ENCODE peak calls at places on chromosomes 12 and 14, in six cellular contexts. Z, K, A, X, Y and M are unnamed samples.

GRCh38 chr14:74636424-74637183 is 24.6 kb upstream of the LTBP2 start:
- ATAC-seq in Z (no peak), K (no peak), A (no peak), X (no peak), Y (no peak), M (no peak)

GRCh38 chr14:32405856-32406255 is 76.8 kb downstream of the AKAP6 start:
- ATAC-seq in Z (no peak), K (no peak), A (no peak), X (no peak), Y (no peak), M (no peak)

GRCh38 chr14:45651906-45652305 is 398.9 kb upstream of the MIS18BP1 start:
- ATAC-seq in Z (no peak), K (no peak), A (no peak), X (no peak), Y (no peak), M (no peak)

GRCh38 chr14:98608071-98609060 is 663.6 kb downstream of the BCL11B start:
- ATAC-seq in Z (no peak), K (no peak), A (no peak), X (no peak), Y (no peak), M (no peak)

GRCh38 chr12:111099186-111099585 is 178.8 kb upstream of the MYL2 start:
- ATAC-seq in Z (no peak), K (no peak), A (no peak), X (no peak), Y (no peak), M (no peak)

GRCh38 chr12:4293299-4293941 is 19.9 kb downstream of the CCND2 start:
- ATAC-seq in Z (peak; percentile 90), K (no peak), A (no peak), X (peak; percentile 81), Y (peak; percentile 25), M (no peak)

GRCh38 chr12:92003701-92004100 is 141.9 kb downstream of the BTG1 start:
- ATAC-seq in Z (no peak), K (no peak), A (no peak), X (no peak), Y (no peak), M (no peak)

GRCh38 chr12:83067981-83068380 is 381.3 kb downstream of the TMTC2 start:
- ATAC-seq in Z (no peak), K (no peak), A (no peak), X (no peak), Y (no peak), M (no peak)

GRCh38 chr12:49827351-49828099 is 688 bp downstream of the NCKAP5L start:
- ATAC-seq in Z (peak; percentile 1), K (peak; percentile 71), A (peak; percentile 55), X (no peak), Y (peak; percentile 62), M (peak; percentile 39)

GRCh38 chr12:6204533-6205143 is 4.4 kb downstream of the CD9 start:
- ATAC-seq in Z (no peak), K (no peak), A (no peak), X (peak; percentile 48), Y (no peak), M (no peak)

GRCh38 chr12:131047789-131048610 is 94.3 kb downstream of the ADGRD1 start:
- ATAC-seq in Z (no peak), K (peak; percentile 58), A (peak; percentile 8), X (peak; percentile 17), Y (peak; percentile 23), M (peak; percentile 21)

GRCh38 chr14:20820063-20820904 is 17.6 kb upstream of the RNASE1 start:
- ATAC-seq in Z (no peak), K (no peak), A (no peak), X (no peak), Y (no peak), M (no peak)